ENCODE peak calls at places on chromosomes 13 and 19, in six cellular contexts. P, F, J, X, S and N are unnamed samples.

GRCh38 chr19:32223595-32224370 is 121.6 kb upstream of the ZNF507 start:
- DNase-seq in P (no peak), F (peak; percentile 18), J (no peak), X (peak; percentile 48), S (no peak), N (peak; percentile 18)

GRCh38 chr13:113086991-113087922 is 18.3 kb upstream of the F7 start:
- DNase-seq in P (peak; percentile 25), F (no peak), J (no peak), X (peak; percentile 41), S (no peak), N (no peak)

GRCh38 chr19:38142176-38143035 is 81.6 kb downstream of the DPF1 start:
- DNase-seq in P (peak; percentile 63), F (no peak), J (peak; percentile 25), X (no peak), S (peak; percentile 67), N (peak; percentile 21)

GRCh38 chr19:13052447-13053232 is 50.0 kb downstream of the LYL1 start:
- DNase-seq in P (no peak), F (no peak), J (no peak), X (no peak), S (no peak), N (no peak)

GRCh38 chr19:29546583-29547190 is 20.9 kb downstream of the VSTM2B start:
- DNase-seq in P (peak; percentile 16), F (no peak), J (no peak), X (peak; percentile 27), S (no peak), N (no peak)

GRCh38 chr19:29384676-29385075 is 141.1 kb upstream of the VSTM2B start:
- DNase-seq in P (no peak), F (no peak), J (no peak), X (no peak), S (no peak), N (no peak)

GRCh38 chr13:102089177-102089576 is 312.7 kb downstream of the FGF14 start:
- DNase-seq in P (no peak), F (no peak), J (no peak), X (no peak), S (no peak), N (no peak)

GRCh38 chr19:12656899-12657571 is 9.5 kb downstream of the MAN2B1 start:
- DNase-seq in P (no peak), F (no peak), J (no peak), X (peak; percentile 83), S (no peak), N (no peak)

GRCh38 chr19:17283504-17283996 is 1.8 kb downstream of the ANKLE1 start:
- DNase-seq in P (no peak), F (no peak), J (no peak), X (no peak), S (no peak), N (no peak)

GRCh38 chr13:21015284-21015683 is 46.1 kb downstream of the LATS2 start:
- DNase-seq in P (no peak), F (no peak), J (no peak), X (no peak), S (no peak), N (no peak)

GRCh38 chr13:38417727-38418126 is 68.1 kb downstream of the UFM1 start:
- DNase-seq in P (no peak), F (peak; percentile 38), J (peak; percentile 33), X (no peak), S (no peak), N (peak; percentile 81)

GRCh38 chr13:51502206-51502651 is 49.4 kb upstream of the INTS6 start:
- DNase-seq in P (no peak), F (no peak), J (no peak), X (no peak), S (no peak), N (peak; percentile 87)
- H3K4me1 ChIP-seq in P (no peaks in the 10 kb centered on the region), F (no peaks in the 10 kb centered on the region), J (peaks cover 4% of the 10 kb centered on the region), X (no peaks in the 10 kb centered on the region), S (no peaks in the 10 kb centered on the region), N (no peaks in the 10 kb centered on the region)

GRCh38 chr19:47512948-47513319 is 1.9 kb downstream of the NAPA start:
- DNase-seq in P (no peak), F (no peak), J (no peak), X (no peak), S (no peak), N (no peak)
- H3K4me1 ChIP-seq in P (peaks cover 70% of the 10 kb centered on the region), F (peaks cover 10% of the 10 kb centered on the region), J (peaks cover 14% of the 10 kb centered on the region), X (peaks cover 39% of the 10 kb centered on the region), S (peaks cover 57% of the 10 kb centered on the region), N (peaks cover 21% of the 10 kb centered on the region)

GRCh38 chr13:51003642-51004041 is 94.1 kb downstream of the RNASEH2B start:
- DNase-seq in P (no peak), F (no peak), J (no peak), X (no peak), S (no peak), N (no peak)

GRCh38 chr13:51000576-51001260 is 91.1 kb downstream of the RNASEH2B start:
- DNase-seq in P (peak; percentile 41), F (no peak), J (no peak), X (no peak), S (peak; percentile 69), N (peak; percentile 80)

GRCh38 chr13:51004111-51004865 is 94.7 kb downstream of the RNASEH2B start:
- DNase-seq in P (no peak), F (no peak), J (no peak), X (no peak), S (no peak), N (no peak)

GRCh38 chr13:51001335-51001734 is 91.7 kb downstream of the RNASEH2B start:
- DNase-seq in P (no peak), F (no peak), J (no peak), X (no peak), S (no peak), N (no peak)

DNA sequence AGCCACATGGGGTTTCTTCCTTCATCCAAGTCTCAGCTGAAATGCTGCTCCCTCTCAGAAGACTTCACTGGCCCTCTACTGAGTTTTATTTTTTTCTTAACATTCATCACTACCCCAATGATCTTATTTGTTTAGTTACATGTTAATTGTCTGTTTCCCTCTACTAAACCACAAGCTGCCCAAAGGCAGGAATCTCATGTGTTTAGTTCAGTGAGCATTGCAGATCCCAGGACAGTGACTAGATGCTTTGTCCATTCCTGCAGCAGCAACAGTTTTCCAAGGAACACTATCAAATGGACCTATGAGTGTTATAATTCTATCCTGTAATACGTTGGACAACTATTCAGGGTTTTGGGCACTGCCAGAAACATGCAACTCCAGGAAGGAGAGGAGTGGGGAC is 93.1 kb downstream of the RNASEH2B start:
- DNase-seq in P (no peak), F (no peak), J (no peak), X (no peak), S (no peak), N (no peak)
- H3K4me1 ChIP-seq in P (peaks cover 3% of the 10 kb centered on the region), F (no peaks in the 10 kb centered on the region), J (no peaks in the 10 kb centered on the region), X (no peaks in the 10 kb centered on the region), S (no peaks in the 10 kb centered on the region), N (peaks cover 16% of the 10 kb centered on the region)

GRCh38 chr13:50001287-50001686 is 4.4 kb downstream of the TRIM13 start:
- DNase-seq in P (no peak), F (no peak), J (no peak), X (no peak), S (no peak), N (no peak)
- H3K4me1 ChIP-seq in P (peaks cover 58% of the 10 kb centered on the region), F (no peaks in the 10 kb centered on the region), J (peaks cover 6% of the 10 kb centered on the region), X (peaks cover 12% of the 10 kb centered on the region), S (peaks cover 52% of the 10 kb centered on the region), N (no peaks in the 10 kb centered on the region)

GRCh38 chr13:110640591-110641029 is 25.3 kb downstream of the NAXD start:
- DNase-seq in P (peak; percentile 62), F (no peak), J (peak; percentile 47), X (no peak), S (no peak), N (no peak)
- H3K4me1 ChIP-seq in P (peaks cover 25% of the 10 kb centered on the region), F (no peaks in the 10 kb centered on the region), J (peaks cover 7% of the 10 kb centered on the region), X (no peaks in the 10 kb centered on the region), S (peaks cover 4% of the 10 kb centered on the region), N (no peaks in the 10 kb centered on the region)

GRCh38 chr13:79485014-79485441 is 4.1 kb downstream of the NDFIP2 start:
- DNase-seq in P (peak; percentile 28), F (no peak), J (peak; percentile 62), X (no peak), S (peak; percentile 14), N (peak; percentile 98)
- H3K4me1 ChIP-seq in P (peaks cover 20% of the 10 kb centered on the region), F (no peaks in the 10 kb centered on the region), J (peaks cover 45% of the 10 kb centered on the region), X (peaks cover 23% of the 10 kb centered on the region), S (peaks cover 31% of the 10 kb centered on the region), N (peaks cover 50% of the 10 kb centered on the region)

GRCh38 chr13:41915096-41915495 is 45.8 kb downstream of the VWA8 start:
- DNase-seq in P (no peak), F (no peak), J (no peak), X (no peak), S (no peak), N (peak; percentile 78)
- H3K4me1 ChIP-seq in P (peaks cover 64% of the 10 kb centered on the region), F (peaks cover 26% of the 10 kb centered on the region), J (peaks cover 37% of the 10 kb centered on the region), X (no peaks in the 10 kb centered on the region), S (peaks cover 61% of the 10 kb centered on the region), N (peaks cover 34% of the 10 kb centered on the region)